ENCODE peak calls at places on chromosomes 16 and 17, in four cellular contexts. One of them, this sample, is unnamed.

GRCh38 chr16:588889-589657 is 793 bp upstream of the RAB40C start:
- DNase-seq in iPS DF 6.9: no peak
- DNase-seq in ovary: peak; percentile 99
- DNase-seq in fibroblast of pulmonary artery: peak; percentile 96
- DNase-seq in this sample: peak; percentile 94

GRCh38 chr17:64938925-64939474 is 19.7 kb upstream of the LRRC37A3 start:
- DNase-seq in ovary: no peak
- DNase-seq in fibroblast of pulmonary artery: peak; percentile 56
- DNase-seq in iPS DF 6.9: no peak
- DNase-seq in this sample: no peak

GRCh38 chr17:883586-883962 is 96.0 kb downstream of the NXN start:
- DNase-seq in fibroblast of pulmonary artery: no peak
- DNase-seq in ovary: no peak
- DNase-seq in iPS DF 6.9: no peak
- DNase-seq in this sample: no peak

GRCh38 chr16:11258553-11259287 is 2.7 kb upstream of the SOCS1 start:
- DNase-seq in fibroblast of pulmonary artery: no peak
- DNase-seq in ovary: no peak
- DNase-seq in iPS DF 6.9: no peak
- DNase-seq in this sample: no peak

GRCh38 chr17:48830840-48831548 is at the start of gene CALCOCO2:
- DNase-seq in fibroblast of pulmonary artery: peak; percentile 91
- DNase-seq in iPS DF 6.9: no peak
- DNase-seq in ovary: peak; percentile 93
- DNase-seq in this sample: peak; percentile 61

GRCh38 chr17:4850236-4850635 is 17.1 kb downstream of the MINK1 start:
- DNase-seq in fibroblast of pulmonary artery: no peak
- DNase-seq in ovary: no peak
- DNase-seq in iPS DF 6.9: no peak
- DNase-seq in this sample: no peak

GRCh38 chr17:15510361-15510760 is 42.9 kb upstream of the CDRT4 start:
- DNase-seq in iPS DF 6.9: no peak
- DNase-seq in fibroblast of pulmonary artery: peak; percentile 72
- DNase-seq in ovary: no peak
- DNase-seq in this sample: peak; percentile 20

GRCh38 chr16:50857881-50858280 is 116.0 kb downstream of the CYLD start:
- DNase-seq in ovary: no peak
- DNase-seq in fibroblast of pulmonary artery: no peak
- DNase-seq in iPS DF 6.9: no peak
- DNase-seq in this sample: no peak

GRCh38 chr16:8656376-8656775 is 18.0 kb upstream of the ABAT start:
- DNase-seq in iPS DF 6.9: no peak
- DNase-seq in ovary: no peak
- DNase-seq in fibroblast of pulmonary artery: no peak
- DNase-seq in this sample: no peak

GRCh38 chr16:31179747-31180458 is at the start of gene FUS:
- DNase-seq in iPS DF 6.9: no peak
- DNase-seq in fibroblast of pulmonary artery: peak; percentile 92
- DNase-seq in ovary: peak; percentile 96
- DNase-seq in this sample: peak; percentile 79

GRCh38 chr17:29108806-29109476 is 66.0 kb downstream of the PIPOX start:
- DNase-seq in ovary: no peak
- DNase-seq in fibroblast of pulmonary artery: no peak
- DNase-seq in iPS DF 6.9: no peak
- DNase-seq in this sample: no peak

GRCh38 chr16:80711406-80711805 is 93.0 kb downstream of the CDYL2 start:
- DNase-seq in fibroblast of pulmonary artery: no peak
- DNase-seq in ovary: no peak
- DNase-seq in iPS DF 6.9: no peak
- DNase-seq in this sample: no peak

GRCh38 chr16:86281435-86281834 is 228.9 kb upstream of the FOXF1 start:
- DNase-seq in iPS DF 6.9: no peak
- DNase-seq in fibroblast of pulmonary artery: no peak
- DNase-seq in ovary: no peak
- DNase-seq in this sample: no peak

GRCh38 chr17:39243155-39243554 is 17.4 kb upstream of the STAC2 start:
- DNase-seq in fibroblast of pulmonary artery: no peak
- DNase-seq in ovary: no peak
- DNase-seq in iPS DF 6.9: no peak
- DNase-seq in this sample: no peak

GRCh38 chr17:35117984-35118383 is 1.7 kb downstream of the RAD51D start:
- DNase-seq in iPS DF 6.9: no peak
- DNase-seq in ovary: no peak
- DNase-seq in fibroblast of pulmonary artery: peak; percentile 55
- DNase-seq in this sample: peak; percentile 30

GRCh38 chr16:12157510-12158093 is 181.1 kb downstream of the SNX29 start:
- DNase-seq in fibroblast of pulmonary artery: peak; percentile 32
- DNase-seq in iPS DF 6.9: no peak
- DNase-seq in ovary: no peak
- DNase-seq in this sample: peak; percentile 18

GRCh38 chr17:4116516-4116915 is 26.3 kb downstream of the ZZEF1 start:
- DNase-seq in fibroblast of pulmonary artery: no peak
- DNase-seq in ovary: no peak
- DNase-seq in iPS DF 6.9: no peak
- DNase-seq in this sample: no peak

GRCh38 chr17:82457071-82457789 is 1.3 kb upstream of the NARF start:
- DNase-seq in iPS DF 6.9: no peak
- DNase-seq in fibroblast of pulmonary artery: peak; percentile 39
- DNase-seq in ovary: no peak
- DNase-seq in this sample: no peak

GRCh38 chr16:6722786-6723185 is 609.9 kb upstream of the RBFOX1 start:
- DNase-seq in iPS DF 6.9: no peak
- DNase-seq in ovary: no peak
- DNase-seq in fibroblast of pulmonary artery: no peak
- DNase-seq in this sample: no peak

GRCh38 chr16:57988929-57989328 is 11.5 kb downstream of the ZNF319 start:
- DNase-seq in ovary: peak; percentile 20
- DNase-seq in fibroblast of pulmonary artery: no peak
- DNase-seq in iPS DF 6.9: no peak
- DNase-seq in this sample: no peak

GRCh38 chr17:7043544-7044268 is at the start of gene SLC16A11:
- DNase-seq in fibroblast of pulmonary artery: peak; percentile 52
- DNase-seq in iPS DF 6.9: no peak
- DNase-seq in ovary: peak; percentile 74
- DNase-seq in this sample: no peak

GRCh38 chr16:61858996-61859395 is 177.2 kb downstream of the CDH8 start:
- DNase-seq in fibroblast of pulmonary artery: peak; percentile 44
- DNase-seq in ovary: no peak
- DNase-seq in iPS DF 6.9: no peak
- DNase-seq in this sample: peak; percentile 11

GRCh38 chr16:74865922-74866598 is 91.4 kb upstream of the FA2H start:
- DNase-seq in iPS DF 6.9: peak; percentile 64
- DNase-seq in ovary: no peak
- DNase-seq in fibroblast of pulmonary artery: peak; percentile 8
- DNase-seq in this sample: no peak

GRCh38 chr16:3035289-3035971 is 1.3 kb downstream of the BICDL2 start:
- DNase-seq in ovary: no peak
- DNase-seq in fibroblast of pulmonary artery: no peak
- DNase-seq in iPS DF 6.9: no peak
- DNase-seq in this sample: no peak

GRCh38 chr17:75587718-75588545 is at the start of gene MYO15B:
- DNase-seq in ovary: peak; percentile 85
- DNase-seq in iPS DF 6.9: no peak
- DNase-seq in fibroblast of pulmonary artery: no peak
- DNase-seq in this sample: no peak

GRCh38 chr17:6823011-6823442 is 8.5 kb downstream of the TEKT1 start:
- DNase-seq in fibroblast of pulmonary artery: peak; percentile 92
- DNase-seq in ovary: no peak
- DNase-seq in iPS DF 6.9: no peak
- DNase-seq in this sample: peak; percentile 75

This sample was measured in kidney glomerular epithelial cell.